ENCODE peak calls at places on chromosomes 11 and 22, in nine cellular contexts. A is small intestine; V is HCT116; X is kidney epithelial cell; E is CD8-positive, alpha-beta memory T cell; L is HCEC 1CT; J is activated CD8-positive, alpha-beta memory T cell treated with anti-CD3 and anti-CD28 coated beads for 1 hour; S is AG04449; N is stimulated activated CD4-positive, alpha-beta T cell treated with anti-CD3 and anti-CD28 coated beads, Interleukin-1b, Interleukin-23, amount 100 ng/mL, for 1 hour. G is an unnamed sample.

GRCh38 chr11:61888043-61888442 is 3.3 kb downstream of the FADS3 start:
- DNase-seq in E (no peak), V (no peak), L (peak), X (peak), J (no peak), N (no peak), S (peak), A (no peak), G (no peak)

GRCh38 chr11:132496341-132496740 is 1036.0 kb downstream of the OPCML start:
- DNase-seq in V (no peak), N (no peak), L (no peak), J (no peak), X (peak), S (no peak), E (no peak), A (no peak), G (peak)

GRCh38 chr22:48560389-48560751 is 1267.3 kb downstream of the BRD1 start:
- DNase-seq in J (no peak), X (no peak), N (no peak), V (no peak), S (no peak), E (no peak), L (no peak), A (no peak), G (no peak)

GRCh38 chr22:42368379-42369249 is 63.6 kb downstream of the NFAM1 start:
- DNase-seq in X (no peak), N (no peak), E (peak), A (peak), L (no peak), J (no peak), V (no peak), S (no peak), G (no peak)

GRCh38 chr22:40334899-40335298 is 11.4 kb upstream of the ADSL start:
- DNase-seq in A (no peak), L (no peak), S (no peak), V (no peak), N (no peak), J (no peak), E (no peak), X (no peak), G (no peak)

GRCh38 chr22:31927562-31927961 is 16.8 kb upstream of the YWHAH start:
- DNase-seq in X (no peak), J (no peak), N (no peak), E (no peak), S (no peak), L (no peak), V (no peak), A (no peak), G (no peak)

GRCh38 chr11:127649958-127650357 is 649.4 kb upstream of the KIRREL3 start:
- DNase-seq in J (no peak), X (no peak), N (no peak), V (no peak), S (no peak), L (no peak), E (no peak), A (no peak), G (no peak)

GRCh38 chr11:65546217-65546958 is 11.8 kb downstream of the LTBP3 start:
- DNase-seq in X (no peak), L (no peak), N (peak), A (peak), E (peak), S (no peak), V (peak), J (peak), G (peak)

GRCh38 chr11:62921573-62922188 is 518 bp upstream of the CHRM1 start:
- DNase-seq in J (no peak), L (no peak), V (no peak), E (no peak), S (no peak), N (no peak), A (peak), X (no peak), G (peak)

GRCh38 chr11:18578975-18579598 is 9.4 kb downstream of the UEVLD start:
- DNase-seq in V (no peak), E (no peak), J (no peak), A (peak), X (no peak), L (no peak), N (no peak), S (no peak), G (no peak)

GRCh38 chr22:23675502-23676415 is 15.1 kb upstream of the RGL4 start:
- DNase-seq in L (no peak), X (no peak), N (no peak), J (no peak), V (no peak), A (peak), S (no peak), E (no peak), G (no peak)

GRCh38 chr11:69867076-69868002 is 48.1 kb upstream of the FGF3 start:
- DNase-seq in X (peak), E (no peak), N (no peak), S (no peak), J (no peak), L (no peak), A (no peak), V (no peak), G (no peak)

GRCh38 chr11:121321614-121322243 is 29.2 kb downstream of the SC5D start:
- DNase-seq in L (peak), E (no peak), V (peak), N (no peak), A (peak), X (no peak), S (no peak), J (no peak), G (peak)

GRCh38 chr11:58121101-58121500 is 4.2 kb downstream of the OR9I1 start:
- DNase-seq in S (no peak), X (no peak), L (peak), J (no peak), E (no peak), N (no peak), V (no peak), A (no peak), G (no peak)

GRCh38 chr11:36149538-36150242 is 139.5 kb downstream of the COMMD9 start:
- DNase-seq in V (peak), X (peak), J (no peak), A (peak), N (no peak), E (no peak), L (peak), S (peak), G (peak)

GRCh38 chr22:36409911-36410756 is 22.4 kb upstream of the MYH9 start:
- DNase-seq in J (peak), E (peak), S (no peak), X (peak), L (no peak), V (peak), N (no peak), A (peak), G (peak)

GRCh38 chr11:115759622-115760527 is 255.7 kb upstream of the CADM1 start:
- DNase-seq in E (no peak), X (no peak), V (no peak), S (no peak), J (no peak), N (no peak), L (no peak), A (no peak), G (peak)